ENCODE peak calls at places on chromosomes 2 and 18, in ten cellular contexts. P is tibial artery; C is dorsolateral prefrontal cortex; T is stomach; E is astrocyte; I is ovary; G is heart left ventricle; B is CD8-positive, alpha-beta T cell; A is cardiac muscle cell; Z is mammary epithelial cell. Y is an unnamed sample.
A peak's percentile ranks its signal among the peaks of the same experiment; 100 is the strongest.

GRCh38 chr2:168758970-168759820 is 43.2 kb upstream of the NOSTRIN start:
- DNase-seq in P (no peak), Z (peak; percentile 45), E (peak; percentile 42), A (peak; percentile 58), G (no peak), I (no peak), T (no peak), C (no peak), B (peak; percentile 20), Y (peak; percentile 57)

GRCh38 chr2:136116111-136116812 is 1.7 kb downstream of the CXCR4 start:
- DNase-seq in T (peak; percentile 56), P (peak; percentile 79), E (no peak), I (no peak), C (no peak), A (no peak), B (peak; percentile 89), G (peak; percentile 52), Z (no peak), Y (no peak)

GRCh38 chr2:105034170-105034569 is 3.7 kb upstream of the MRPS9 start:
- DNase-seq in G (no peak), I (no peak), B (no peak), A (no peak), T (no peak), C (no peak), Z (no peak), E (no peak), P (no peak), Y (peak; percentile 32)

GRCh38 chr2:59584958-59585357 is 968.5 kb downstream of the BCL11A start:
- DNase-seq in B (no peak), E (no peak), G (no peak), A (peak; percentile 56), T (no peak), I (no peak), C (no peak), Z (no peak), P (no peak), Y (peak; percentile 1)

GRCh38 chr2:201259216-201259615 is 1.1 kb upstream of the CASP8 start:
- DNase-seq in A (no peak), C (no peak), G (no peak), P (no peak), B (no peak), I (no peak), Z (no peak), E (no peak), T (no peak), Y (no peak)

GRCh38 chr2:119755906-119756305 is 3.8 kb upstream of the PTPN4 start:
- DNase-seq in I (no peak), A (no peak), T (no peak), G (no peak), Z (peak; percentile 32), B (no peak), C (no peak), E (no peak), P (no peak), Y (peak; percentile 76)

GRCh38 chr2:124018894-124019293 is 6.2 kb upstream of the CNTNAP5 start:
- DNase-seq in I (no peak), B (no peak), T (no peak), E (no peak), G (no peak), A (no peak), Z (no peak), P (no peak), C (no peak), Y (peak; percentile 3)

GRCh38 chr2:173059941-173060575 is 15.6 kb upstream of the MAP3K20 start:
- DNase-seq in A (no peak), E (no peak), I (no peak), T (no peak), G (no peak), Z (no peak), P (no peak), C (no peak), B (no peak), Y (peak; percentile 47)

GRCh38 chr2:19851116-19851515 is 50.7 kb downstream of the TTC32 start:
- DNase-seq in Z (peak; percentile 39), G (no peak), E (no peak), I (no peak), A (no peak), T (no peak), C (no peak), B (no peak), P (no peak), Y (peak; percentile 39)

GRCh38 chr2:222673883-222674282 is 2.4 kb downstream of the MOGAT1 start:
- DNase-seq in B (no peak), Z (no peak), P (no peak), A (no peak), C (no peak), G (no peak), I (no peak), E (no peak), T (no peak), Y (no peak)

GRCh38 chr2:29238497-29238896 is 123.3 kb downstream of the CLIP4 start:
- DNase-seq in P (peak; percentile 12), G (no peak), E (no peak), B (no peak), C (no peak), I (no peak), T (no peak), A (peak; percentile 39), Z (peak; percentile 40), Y (peak; percentile 28)

DNA sequence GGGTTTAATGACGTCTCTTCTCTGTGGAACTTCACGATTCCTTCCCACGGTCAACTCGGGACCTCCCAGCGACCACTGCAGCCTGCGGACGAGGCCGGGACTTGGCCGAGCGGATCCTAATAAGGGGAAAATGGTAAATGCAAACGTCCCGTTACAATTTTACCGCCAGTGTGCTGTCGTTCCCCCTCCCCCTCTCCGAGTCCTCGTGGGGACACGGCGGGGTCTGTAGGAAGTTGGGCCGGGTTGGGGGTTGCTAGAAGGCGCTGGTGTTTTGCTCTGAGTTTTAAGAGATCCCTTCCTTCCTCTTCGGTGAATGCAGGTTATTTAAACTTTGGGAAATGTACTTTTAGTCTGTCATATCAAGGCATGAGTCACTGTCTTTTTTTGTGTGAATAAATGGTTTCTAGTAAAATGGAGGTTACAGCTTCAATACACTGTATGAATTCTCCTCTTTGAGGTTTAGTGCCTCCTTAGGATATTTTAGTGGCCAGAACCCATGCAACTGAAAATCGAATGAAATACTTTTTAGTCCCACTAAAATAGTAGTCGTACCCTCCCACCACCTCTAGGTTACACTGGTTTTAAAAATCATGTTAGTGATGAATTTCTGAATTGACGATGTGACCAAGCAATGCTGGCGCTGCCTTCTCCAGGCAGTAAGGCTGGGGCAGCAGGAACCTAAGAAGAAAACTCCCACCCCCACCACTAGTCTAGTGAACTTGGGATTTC is 2.3 kb downstream of the HOXD11 start:
- DNase-seq in P (no peak), C (no peak), B (no peak), E (no peak), G (no peak), A (no peak), I (no peak), Z (no peak), T (no peak), Y (no peak)
- H3K4me3 ChIP-seq in P (no peak overlapping the region), C (no peak overlapping the region), B (no peak overlapping the region), E (no peak overlapping the region), G (no peak overlapping the region), A (no peak overlapping the region), I (peak overlapping the region; percentile 33), Z (no peak overlapping the region), T (no peak overlapping the region), Y (no peak overlapping the region)

GRCh38 chr2:64492821-64493220 is 31.3 kb upstream of the AFTPH start:
- DNase-seq in T (no peak), G (no peak), E (no peak), P (no peak), A (no peak), B (no peak), Z (no peak), I (no peak), C (no peak), Y (no peak)

GRCh38 chr2:64500549-64500948 is 23.6 kb upstream of the AFTPH start:
- DNase-seq in G (no peak), P (no peak), I (no peak), A (no peak), C (no peak), Z (no peak), T (no peak), B (no peak), E (no peak), Y (no peak)

GRCh38 chr2:64493788-64494187 is 30.3 kb upstream of the AFTPH start:
- DNase-seq in C (no peak), B (no peak), Z (no peak), I (no peak), A (no peak), G (no peak), T (no peak), P (no peak), E (no peak), Y (no peak)

GRCh38 chr2:64502860-64503259 is 21.3 kb upstream of the AFTPH start:
- DNase-seq in E (no peak), B (no peak), A (no peak), C (no peak), P (no peak), T (no peak), I (no peak), G (no peak), Z (no peak), Y (no peak)

DNA sequence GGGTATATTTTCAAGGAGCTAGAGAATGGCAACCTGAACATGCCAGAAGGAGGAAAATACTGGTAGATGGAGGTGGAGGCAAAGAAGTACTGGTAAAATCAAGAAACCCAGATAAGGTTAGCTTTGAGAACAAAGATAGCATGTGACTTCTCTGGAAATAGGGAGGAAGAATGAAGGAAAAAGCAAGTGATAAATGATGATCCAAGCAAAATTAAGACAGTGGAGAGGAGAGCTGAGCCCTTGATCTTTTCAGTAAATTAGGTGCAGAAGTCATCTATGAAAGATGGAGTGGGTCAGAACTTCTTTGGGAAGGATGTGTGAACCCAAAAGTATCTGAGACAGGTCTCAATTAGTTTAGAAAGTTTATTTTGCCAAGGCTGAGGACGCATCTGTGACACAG is 25.7 kb upstream of the AFTPH start:
- DNase-seq in E (no peak), I (no peak), Z (no peak), B (no peak), P (no peak), T (no peak), A (no peak), G (no peak), C (no peak), Y (no peak)
- H3K27me3 ChIP-seq in E (peaks cover 39% of the 10 kb centered on the region), I (no peaks in the 10 kb centered on the region), Z (no peaks in the 10 kb centered on the region), B (no peaks in the 10 kb centered on the region), P (no peaks in the 10 kb centered on the region), T (peaks cover 10% of the 10 kb centered on the region), A (no peaks in the 10 kb centered on the region), G (no peaks in the 10 kb centered on the region), C (peaks cover 7% of the 10 kb centered on the region), Y (peaks cover 2% of the 10 kb centered on the region)

DNA sequence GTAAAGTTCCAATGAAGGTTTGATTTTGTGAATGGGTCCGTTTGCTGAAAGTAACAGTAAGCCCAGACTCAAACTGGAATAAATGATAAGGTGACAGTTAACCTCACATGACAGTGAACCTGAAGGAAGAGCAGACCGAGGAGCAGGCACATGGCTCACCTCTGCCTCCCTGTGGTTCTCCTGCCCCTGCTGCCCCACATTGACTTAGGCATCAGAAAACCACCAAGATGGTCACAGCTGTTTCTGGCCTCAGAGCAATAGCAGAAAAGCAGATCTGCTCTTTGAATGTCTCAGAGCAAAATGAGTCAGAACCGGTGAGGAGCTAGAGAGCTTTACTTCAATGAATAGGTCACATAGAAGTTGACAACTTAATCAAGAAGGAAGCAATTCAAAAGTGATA is 487.6 kb downstream of the METTL4 start:
- DNase-seq in E (no peak), A (peak; percentile 12), C (no peak), G (no peak), I (no peak), B (no peak), Z (peak; percentile 37), P (no peak), T (no peak), Y (peak; percentile 54)
- TF ChIP-seq CTCF in E (no peak), A (no peak), C (no peak), G (peak; percentile 31), I (no peak), B (no peak), Z (peak; percentile 90), P (no peak), T (no peak), Y (peak; percentile 77)

GRCh38 chr2:62319061-62319460 is 123.1 kb downstream of the B3GNT2 start:
- DNase-seq in T (no peak), A (no peak), G (no peak), I (peak; percentile 49), E (no peak), C (no peak), B (no peak), Z (no peak), P (no peak), Y (no peak)
- H3K4me3 ChIP-seq in T (no peak overlapping the region), A (no peak overlapping the region), G (no peak overlapping the region), I (no peak overlapping the region), E (no peak overlapping the region), C (no peak overlapping the region), B (no peak overlapping the region), Z (no peak overlapping the region), P (no peak overlapping the region), Y (no peak overlapping the region)